ENCODE peak calls at places on chromosomes 11 and 22, in four cellular contexts. N is astrocyte of the cerebellum, C is astrocyte, F is kidney. W is an unnamed sample.
A peak's percentile ranks its signal among the peaks of the same experiment; 100 is the strongest.

GRCh38 chr11:117281159-117281558 is 10.0 kb upstream of the BACE1-AS start:
- DNase-seq in N (peak; percentile 91), C (peak; percentile 99), F (no peak), W (peak; percentile 97)

GRCh38 chr11:12840871-12841516 is 166.8 kb downstream of the TEAD1 start:
- DNase-seq in N (no peak), C (no peak), F (no peak), W (no peak)

GRCh38 chr11:104700609-104701008 is 197.7 kb downstream of the CASP12 start:
- DNase-seq in N (peak; percentile 69), C (peak; percentile 97), F (no peak), W (peak; percentile 66)

GRCh38 chr22:48464246-48464645 is 1363.4 kb downstream of the BRD1 start:
- DNase-seq in N (no peak), C (no peak), F (no peak), W (no peak)

GRCh38 chr11:78000193-78000592 is 5.7 kb upstream of the INTS4 start:
- DNase-seq in N (peak; percentile 70), C (peak; percentile 54), F (no peak), W (peak; percentile 73)

GRCh38 chr11:92251980-92252379 is 27.4 kb downstream of the FAT3 start:
- DNase-seq in N (no peak), C (peak; percentile 60), F (no peak), W (peak; percentile 94)

GRCh38 chr11:132101861-132102260 is 731.4 kb downstream of the NTM start:
- DNase-seq in N (peak; percentile 23), C (peak; percentile 75), F (no peak), W (peak; percentile 57)

GRCh38 chr11:44618561-44619425 is 53.3 kb downstream of the CD82 start:
- DNase-seq in N (no peak), C (no peak), F (no peak), W (no peak)

GRCh38 chr11:123374622-123374968 is 55.5 kb upstream of the GRAMD1B start:
- DNase-seq in N (no peak), C (no peak), F (no peak), W (no peak)

GRCh38 chr11:118923721-118924587 is 1.8 kb downstream of the BCL9L start:
- DNase-seq in N (no peak), C (no peak), F (peak; percentile 62), W (no peak)

GRCh38 chr11:76047231-76047630 is 159.1 kb downstream of the WNT11 start:
- DNase-seq in N (no peak), C (no peak), F (no peak), W (no peak)

GRCh38 chr11:78290293-78291176 is 101.8 kb downstream of the USP35 start:
- DNase-seq in N (no peak), C (no peak), F (no peak), W (peak; percentile 85)

GRCh38 chr22:25655536-25655935 is 86.5 kb upstream of the MYO18B start:
- DNase-seq in N (no peak), C (no peak), F (no peak), W (no peak)

GRCh38 chr11:110774138-110775014 is 62.1 kb upstream of the ARHGAP20 start:
- DNase-seq in N (no peak), C (peak; percentile 22), F (no peak), W (no peak)

GRCh38 chr11:117092951-117093590 is 5.2 kb downstream of the SIK3 start:
- DNase-seq in N (no peak), C (no peak), F (no peak), W (no peak)

GRCh38 chr11:88303037-88303436 is 34.5 kb downstream of the CTSC start:
- DNase-seq in N (no peak), C (no peak), F (no peak), W (no peak)

DNA sequence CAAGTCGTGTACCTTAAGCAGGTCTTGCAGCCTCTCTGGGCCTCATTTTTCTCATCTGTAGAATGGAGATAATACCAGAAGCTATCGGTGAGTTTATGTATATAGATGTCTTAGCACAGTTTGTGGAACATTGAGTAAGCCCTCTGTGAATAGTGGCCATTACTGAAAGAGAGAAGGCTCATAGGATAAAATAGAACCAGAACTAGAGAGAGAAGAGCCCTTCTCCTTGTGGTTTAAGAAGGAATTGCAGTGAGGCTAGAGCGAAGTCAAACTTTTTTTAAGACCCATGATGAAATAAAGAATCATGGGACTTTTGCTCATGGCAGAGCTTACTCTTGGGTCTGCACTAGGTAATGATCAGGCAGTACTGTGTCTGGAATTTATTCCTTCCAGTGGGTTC is 137.1 kb downstream of the TRIM44 start:
- DNase-seq in N (no peak), C (no peak), F (no peak), W (no peak)
- TF ChIP-seq CTCF in N (peak; percentile 21), C (no peak), F (no peak), W (no peak)

GRCh38 chr11:9765320-9766101 is 101.6 kb downstream of the SWAP70 start:
- DNase-seq in N (peak; percentile 84), C (peak; percentile 89), F (peak; percentile 87), W (peak; percentile 98)
- TF ChIP-seq CTCF in N (no peak), C (no peak), F (no peak), W (no peak)

GRCh38 chr11:69814411-69814810 is 4.8 kb downstream of the FGF3 start:
- DNase-seq in N (no peak), C (no peak), F (no peak), W (no peak)
- TF ChIP-seq CTCF in N (no peak), C (no peak), F (no peak), W (no peak)

DNA sequence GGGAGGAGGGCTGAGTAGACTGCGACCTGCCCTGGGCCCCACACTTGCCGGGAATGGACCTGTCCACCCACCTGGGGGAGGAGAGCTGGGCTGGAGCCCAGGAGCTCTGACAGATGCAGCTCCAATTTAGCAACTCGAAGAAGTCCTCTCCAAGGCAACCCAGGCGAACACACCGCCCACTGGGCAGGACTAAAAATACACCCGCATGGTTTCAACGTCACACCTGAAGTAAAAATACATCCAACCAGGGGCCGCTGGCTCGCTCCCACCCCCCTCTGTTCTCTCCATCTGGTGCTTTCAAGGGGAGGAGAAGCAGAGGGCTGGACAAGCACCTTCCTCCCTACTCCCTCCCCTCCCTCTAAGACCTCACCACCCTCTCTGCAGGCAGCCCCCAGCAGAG is 119.9 kb downstream of the FEZ1 start:
- DNase-seq in N (no peak), C (peak; percentile 72), F (no peak), W (no peak)
- TF ChIP-seq CTCF in N (no peak), C (no peak), F (no peak), W (no peak)

W was measured in AG10803.